ENCODE peak calls at places on chromosome 2, in six cellular contexts. V is neural progenitor cell, F is endothelial cell of umbilical vein, I is neuronal stem cell, R is HCT116, Q is astrocyte. A is an unnamed sample. For H3K4me1, the result is how much of the 10 kb centered on the place peaks cover.

GRCh38 chr2:217807753-217808152 is 195.0 kb downstream of the TNS1 start:
- DNase-seq in I (no peak), R (no peak), F (no peak), Q (no peak), V (no peak), A (no peak)

GRCh38 chr2:9422321-9423099 is 818 bp downstream of the ITGB1BP1 start:
- DNase-seq in F (peak), R (peak), V (peak), Q (no peak), I (peak), A (peak)

GRCh38 chr2:121104721-121105141 is 180.3 kb downstream of the TFCP2L1 start:
- DNase-seq in I (peak), Q (no peak), R (no peak), F (no peak), V (peak), A (no peak)

GRCh38 chr2:171410101-171410500 is 23.7 kb downstream of the METTL8 start:
- DNase-seq in F (peak), V (no peak), Q (no peak), R (no peak), I (no peak), A (no peak)

GRCh38 chr2:212939777-212940531 is 211.5 kb downstream of the IKZF2 start:
- DNase-seq in R (no peak), I (no peak), F (no peak), Q (no peak), V (no peak), A (no peak)

GRCh38 chr2:70091364-70091763 is 4.1 kb downstream of the PCBP1 start:
- DNase-seq in I (no peak), F (no peak), V (no peak), Q (no peak), R (no peak), A (no peak)

GRCh38 chr2:15472133-15472532 is 89.0 kb downstream of the NBAS start:
- DNase-seq in I (no peak), R (no peak), Q (no peak), F (no peak), V (no peak), A (no peak)

GRCh38 chr2:174012347-174013309 is 47.5 kb upstream of the SP3 start:
- DNase-seq in F (peak), R (no peak), Q (no peak), V (peak), I (no peak), A (no peak)

GRCh38 chr2:30798536-30798991 is 8.7 kb downstream of the CAPN13 start:
- DNase-seq in V (no peak), I (no peak), F (no peak), R (no peak), Q (no peak), A (no peak)

GRCh38 chr2:237282568-237283128 is 131.3 kb downstream of the COL6A3 start:
- DNase-seq in F (no peak), I (no peak), Q (peak), V (no peak), R (no peak), A (no peak)

GRCh38 chr2:65557616-65558573 is 125.5 kb upstream of the SPRED2 start:
- DNase-seq in Q (no peak), I (no peak), F (no peak), V (no peak), R (no peak), A (no peak)

GRCh38 chr2:70842401-70842800 is 6.8 kb upstream of the CD207 start:
- DNase-seq in Q (no peak), F (no peak), I (no peak), V (no peak), R (no peak), A (no peak)

GRCh38 chr2:230160112-230160660 is 59.6 kb downstream of the SP110 start:
- DNase-seq in F (peak), R (peak), I (peak), V (peak), Q (peak), A (peak)

GRCh38 chr2:66495788-66496640 is 61.1 kb downstream of the MEIS1 start:
- DNase-seq in F (peak), Q (peak), R (no peak), V (peak), I (no peak), A (no peak)

GRCh38 chr2:58047969-58048368 is 1.4 kb downstream of the VRK2 start:
- DNase-seq in I (no peak), F (no peak), V (no peak), Q (no peak), R (no peak), A (no peak)

GRCh38 chr2:217108086-217108485 is 248.2 kb upstream of the TNP1 start:
- DNase-seq in Q (no peak), I (no peak), F (no peak), R (no peak), V (no peak), A (no peak)

GRCh38 chr2:158214431-158214830 is 112.8 kb downstream of the UPP2 start:
- DNase-seq in R (no peak), F (peak), I (no peak), Q (peak), V (no peak), A (peak)

GRCh38 chr2:709138-709779 is 32.1 kb upstream of the TMEM18 start:
- DNase-seq in V (no peak), F (no peak), I (no peak), R (no peak), Q (no peak), A (no peak)

GRCh38 chr2:109516445-109517117 is 97.2 kb downstream of the SEPTIN10 start:
- DNase-seq in Q (no peak), R (peak), F (peak), V (peak), I (peak), A (peak)

GRCh38 chr2:98828793-98829371 is 98.0 kb upstream of the MGAT4A start:
- DNase-seq in Q (no peak), I (no peak), R (no peak), F (no peak), V (no peak), A (no peak)

GRCh38 chr2:189128961-189129360 is 50.6 kb downstream of the COL5A2 start:
- DNase-seq in F (no peak), V (no peak), R (no peak), I (no peak), Q (peak), A (no peak)

GRCh38 chr2:150477347-150477746 is 10.1 kb downstream of the RND3 start:
- DNase-seq in V (no peak), I (no peak), Q (peak), R (no peak), F (no peak), A (no peak)

GRCh38 chr2:75920721-75921551 is 210.2 kb upstream of the GCFC2 start:
- DNase-seq in V (peak), I (peak), R (no peak), Q (no peak), F (no peak), A (no peak)

GRCh38 chr2:181785677-181786344 is 105.5 kb upstream of the NEUROD1 start:
- DNase-seq in I (no peak), R (peak), V (no peak), Q (peak), F (peak), A (no peak)

GRCh38 chr2:168278424-168278888 is 31.1 kb upstream of the STK39 start:
- DNase-seq in R (peak), F (no peak), V (peak), Q (peak), I (no peak), A (no peak)

GRCh38 chr2:237205111-237205541 is 119.4 kb downstream of the COPS8 start:
- DNase-seq in I (no peak), V (no peak), Q (no peak), F (no peak), R (no peak), A (no peak)

GRCh38 chr2:66541646-66542045 is 106.7 kb downstream of the MEIS1 start:
- DNase-seq in R (no peak), I (peak), V (peak), F (no peak), Q (no peak), A (no peak)

GRCh38 chr2:152513681-152514080 is 178.7 kb downstream of the FMNL2 start:
- DNase-seq in I (no peak), R (peak), F (peak), V (no peak), Q (peak), A (no peak)

GRCh38 chr2:10406016-10406415 is 42.1 kb downstream of the ODC1 start:
- DNase-seq in I (no peak), R (no peak), F (no peak), Q (peak), V (no peak), A (no peak)

GRCh38 chr2:10296142-10296541 is 6.6 kb upstream of the HPCAL1 start:
- DNase-seq in Q (no peak), I (no peak), F (no peak), R (no peak), V (no peak), A (no peak)

GRCh38 chr2:215059724-215060123 is 78.7 kb downstream of the ABCA12 start:
- DNase-seq in R (no peak), Q (peak), I (no peak), F (no peak), V (no peak), A (no peak)

GRCh38 chr2:120419073-120419472 is 73.1 kb downstream of the INHBB start:
- DNase-seq in V (no peak), Q (no peak), R (no peak), F (no peak), I (no peak), A (no peak)

GRCh38 chr2:60518567-60518966 is 34.9 kb downstream of the BCL11A start:
- DNase-seq in V (no peak), R (no peak), Q (no peak), F (no peak), I (no peak), A (no peak)
- H3K4me1 ChIP-seq in V (under half), R (under half), Q (under half), F (under half), I (under half), A (under half)

DNA sequence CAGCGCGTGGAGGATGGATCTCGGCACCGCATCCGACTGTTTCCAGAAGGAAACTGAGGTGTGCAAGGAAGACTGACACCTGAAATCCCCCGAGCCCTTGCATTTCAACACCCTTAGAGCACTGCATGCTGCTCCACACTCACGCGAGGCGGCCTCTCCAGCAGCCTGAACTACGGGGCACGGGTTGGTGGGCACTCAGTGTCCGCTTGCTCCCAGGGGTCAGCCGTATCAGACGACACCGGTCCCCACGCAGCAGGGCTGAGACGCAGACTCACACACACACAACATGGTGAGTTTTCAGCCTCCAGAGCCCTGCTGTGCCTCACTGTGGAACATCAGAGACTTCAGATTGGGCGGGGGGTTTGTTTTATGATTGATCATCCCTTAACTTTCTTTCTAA is 269.9 kb downstream of the TWIST2 start:
- DNase-seq in I (no peak), F (no peak), V (no peak), R (no peak), Q (no peak), A (no peak)
- H3K4me2 ChIP-seq in I (no peak), F (no peak), V (no peak), R (no peak), Q (no peak), A (no peak)

DNA sequence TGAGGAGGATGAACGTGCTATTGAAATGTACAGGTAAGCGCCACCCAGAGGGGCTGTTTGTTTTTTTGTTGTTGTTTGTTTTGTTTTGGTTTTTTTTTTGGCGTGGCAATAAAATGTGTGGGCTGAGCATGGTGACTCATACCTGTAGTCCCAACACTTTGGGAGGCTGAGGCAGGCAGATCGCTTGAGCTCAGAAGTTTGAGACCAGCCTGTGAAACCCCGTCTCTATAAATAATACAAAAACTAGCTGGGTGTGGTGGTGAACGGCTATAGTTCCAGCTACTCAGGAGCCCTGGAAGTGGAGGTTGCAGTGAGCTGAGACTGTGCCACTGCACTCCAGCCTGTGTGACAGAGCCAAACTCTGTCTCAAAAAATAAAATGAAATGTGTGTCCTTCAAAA is 6.2 kb downstream of the PDCL3 start:
- DNase-seq in I (no peak), F (no peak), R (no peak), Q (no peak), V (no peak), A (no peak)
- H3K9ac ChIP-seq in I (no peak), F (no peak), R (no peak), Q (no peak), V (no peak), A (no peak)

GRCh38 chr2:201191132-201191875 is 8.4 kb downstream of the CASP10 start:
- DNase-seq in I (no peak), F (peak), V (no peak), Q (peak), R (no peak), A (peak)

GRCh38 chr2:201196003-201196402 is 13.1 kb downstream of the CASP10 start:
- DNase-seq in Q (no peak), R (no peak), F (no peak), V (no peak), I (no peak), A (no peak)

GRCh38 chr2:201194097-201194496 is 11.2 kb downstream of the CASP10 start:
- DNase-seq in R (no peak), F (no peak), I (no peak), V (no peak), Q (no peak), A (peak)

GRCh38 chr2:201196803-201197202 is 13.9 kb downstream of the CASP10 start:
- DNase-seq in R (no peak), Q (no peak), F (no peak), I (no peak), V (no peak), A (no peak)

DNA sequence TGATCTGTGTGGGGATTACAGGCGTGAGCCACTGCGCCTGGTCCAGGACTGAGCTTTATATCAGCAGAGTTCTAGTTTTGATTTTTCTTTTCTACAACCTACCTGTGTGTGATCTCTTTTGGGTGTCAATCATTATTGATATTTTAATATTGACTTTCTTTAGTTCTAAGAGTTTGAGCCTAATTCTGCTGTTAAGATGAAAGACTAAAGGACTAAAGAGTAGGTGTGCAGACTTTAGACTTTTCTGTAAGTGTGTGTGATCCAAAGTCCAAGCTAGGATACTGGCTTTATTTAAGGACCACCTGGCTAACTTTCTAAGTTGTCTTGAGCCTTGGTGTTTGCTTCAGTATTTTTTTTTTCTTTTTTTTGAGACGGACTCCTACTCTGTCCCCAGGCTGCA is 12.4 kb downstream of the CASP10 start:
- DNase-seq in Q (no peak), V (no peak), I (no peak), R (no peak), F (no peak), A (no peak)
- H3K4me1 ChIP-seq in Q (under half), V (under half), I (under half), R (under half), F (under half), A (half or more)